ENCODE peak calls at places on chromosomes 1 and 21, in five cellular contexts. K is CD8-positive, alpha-beta memory T cell; G is type B pancreatic cell; B is SHP77; L is stimulated activated naive CD8-positive, alpha-beta T cell treated with anti-CD3 and anti-CD28 coated beads, Interleukin-15, Interleukin-2, amounts not matched to agents 100 U/mL and 50 U/mL, for 24 hours. A is an unnamed sample.

GRCh38 chr1:28248273-28249012 is 10.9 kb upstream of the SESN2 start:
- DNase-seq in B (peak), G (peak), L (peak), K (peak), A (peak)

GRCh38 chr1:61853545-61853944 is 111.3 kb downstream of the PATJ start:
- DNase-seq in B (no peak), K (no peak), G (no peak), L (no peak), A (peak)

GRCh38 chr1:235843458-235843857 is 23.2 kb downstream of the LYST start:
- DNase-seq in L (no peak), K (no peak), G (no peak), B (no peak), A (peak)

GRCh38 chr1:7570311-7570710 is 200.8 kb upstream of the VAMP3 start:
- DNase-seq in B (no peak), L (no peak), G (no peak), K (no peak), A (no peak)

GRCh38 chr1:235006132-235006721 is 122.4 kb downstream of the TOMM20 start:
- DNase-seq in K (no peak), L (no peak), G (no peak), B (no peak), A (no peak)

GRCh38 chr1:172279951-172280350 is 140.5 kb upstream of the C1orf105 start:
- DNase-seq in K (no peak), G (no peak), B (no peak), L (no peak), A (no peak)

GRCh38 chr1:6970256-6970655 is 185.0 kb downstream of the CAMTA1 start:
- DNase-seq in L (no peak), B (no peak), G (no peak), K (no peak), A (no peak)

GRCh38 chr1:93447481-93448291 is at the start of gene FNBP1L:
- DNase-seq in G (peak), B (peak), L (peak), K (peak), A (peak)

GRCh38 chr1:156838972-156839371 is 19.9 kb downstream of the INSRR start:
- DNase-seq in B (peak), G (no peak), K (peak), L (peak), A (peak)

GRCh38 chr1:22673486-22674409 is 20.7 kb downstream of the C1QB start:
- DNase-seq in L (peak), B (no peak), G (peak), K (no peak), A (peak)

GRCh38 chr1:114428083-114428754 is 82.8 kb downstream of the TRIM33 start:
- DNase-seq in L (no peak), G (no peak), K (no peak), B (no peak), A (peak)

GRCh38 chr1:155003227-155003765 is 694 bp downstream of the ZBTB7B start:
- DNase-seq in K (peak), L (no peak), G (no peak), B (peak), A (peak)

GRCh38 chr1:117928881-117929339 is 511 bp downstream of the GDAP2 start:
- DNase-seq in K (peak), B (peak), G (no peak), L (no peak), A (peak)

GRCh38 chr1:114093624-114094302 is 59.9 kb downstream of the SYT6 start:
- DNase-seq in B (no peak), G (no peak), K (no peak), L (no peak), A (no peak)

GRCh38 chr21:25953659-25954058 is 216.9 kb downstream of the APP start:
- DNase-seq in K (no peak), B (no peak), L (no peak), G (no peak), A (no peak)

GRCh38 chr1:54271341-54271740 is 71.4 kb downstream of the MRPL37 start:
- DNase-seq in L (no peak), K (no peak), G (no peak), B (peak), A (no peak)

GRCh38 chr1:110281363-110282290 is 57.5 kb upstream of the RBM15 start:
- DNase-seq in K (no peak), L (no peak), G (no peak), B (peak), A (no peak)

GRCh38 chr21:44348861-44349260 is 4.6 kb upstream of the TRPM2 start:
- DNase-seq in G (peak), L (no peak), K (no peak), B (no peak), A (no peak)

GRCh38 chr1:51968632-51969031 is 21.9 kb downstream of the RAB3B start:
- DNase-seq in K (no peak), L (no peak), G (no peak), B (no peak), A (no peak)

GRCh38 chr1:19773485-19773884 is 26.2 kb downstream of the TMCO4 start:
- DNase-seq in L (no peak), G (no peak), B (no peak), K (no peak), A (no peak)

GRCh38 chr1:88079036-88079435 is 605.0 kb upstream of the PKN2 start:
- DNase-seq in L (no peak), K (no peak), G (no peak), B (no peak), A (no peak)

GRCh38 chr1:193320281-193320680 is 133.9 kb upstream of the B3GALT2 start:
- DNase-seq in L (no peak), B (no peak), K (no peak), G (no peak), A (no peak)

A was measured in Kasumi-1.